ENCODE peak calls at places on chromosomes 12 and 14, in nine cellular contexts. E, C, I, M, Y, N, V, S and Z are unnamed samples. For H3K9me3 and H3K4me1, the result is how much of the 10 kb centered on the place peaks cover.

GRCh38 chr12:46904406-46905240 is 78.8 kb upstream of the SLC38A4 start:
- DNase-seq in E (no peak), I (no peak), Y (peak), S (no peak), N (no peak), M (no peak), V (no peak), C (no peak), Z (peak)

GRCh38 chr12:73678335-73678734 is 859.3 kb upstream of the ATXN7L3B start:
- DNase-seq in E (no peak), V (no peak), I (no peak), M (no peak), Y (no peak), N (no peak), S (no peak), C (no peak), Z (no peak)

GRCh38 chr12:84627582-84627981 is 285.0 kb downstream of the SLC6A15 start:
- DNase-seq in V (no peak), N (no peak), C (no peak), M (no peak), S (no peak), I (no peak), Y (no peak), E (no peak), Z (no peak)

GRCh38 chr14:22276913-22277816 is 311.9 kb downstream of the DAD1 start:
- DNase-seq in M (no peak), S (no peak), E (no peak), C (no peak), V (no peak), N (no peak), Y (peak), I (no peak), Z (no peak)

GRCh38 chr14:78074546-78074945 is 95.6 kb upstream of the NRXN3 start:
- DNase-seq in S (no peak), N (no peak), Y (no peak), I (no peak), E (no peak), V (no peak), C (no peak), M (no peak), Z (no peak)

GRCh38 chr14:80275208-80275850 is 64.0 kb upstream of the DIO2 start:
- DNase-seq in S (no peak), E (no peak), V (no peak), M (no peak), C (no peak), N (no peak), I (no peak), Y (peak), Z (no peak)

GRCh38 chr14:89521988-89522387 is 105.0 kb upstream of the FOXN3 start:
- DNase-seq in C (no peak), E (no peak), V (no peak), S (no peak), N (no peak), M (no peak), Y (no peak), I (no peak), Z (no peak)

GRCh38 chr12:112906712-112907414 is at the start of gene OAS1:
- DNase-seq in I (peak), E (no peak), C (peak), Y (peak), M (no peak), V (peak), S (peak), N (no peak), Z (no peak)

DNA sequence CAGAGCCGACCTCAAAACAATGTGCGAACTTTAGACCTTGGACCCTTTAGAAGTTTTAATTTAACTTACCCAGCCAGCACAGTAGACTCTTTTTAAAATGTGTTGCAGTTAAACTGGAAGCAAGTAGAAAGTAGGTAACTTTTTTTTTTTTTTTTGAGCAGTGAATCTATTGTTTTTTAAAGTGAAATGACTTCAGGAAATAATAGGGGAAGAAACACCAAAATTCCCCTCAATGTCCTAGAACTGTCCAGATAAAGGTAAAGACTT is 1.1 kb upstream of the ATXN2 start:
- DNase-seq in Y (no peak), M (no peak), C (no peak), E (no peak), I (no peak), S (no peak), N (no peak), V (no peak), Z (no peak)
- H3K4me3 ChIP-seq in Y (peak), M (peak), C (peak), E (no peak), I (peak), S (peak), N (peak), V (peak), Z (peak)

DNA sequence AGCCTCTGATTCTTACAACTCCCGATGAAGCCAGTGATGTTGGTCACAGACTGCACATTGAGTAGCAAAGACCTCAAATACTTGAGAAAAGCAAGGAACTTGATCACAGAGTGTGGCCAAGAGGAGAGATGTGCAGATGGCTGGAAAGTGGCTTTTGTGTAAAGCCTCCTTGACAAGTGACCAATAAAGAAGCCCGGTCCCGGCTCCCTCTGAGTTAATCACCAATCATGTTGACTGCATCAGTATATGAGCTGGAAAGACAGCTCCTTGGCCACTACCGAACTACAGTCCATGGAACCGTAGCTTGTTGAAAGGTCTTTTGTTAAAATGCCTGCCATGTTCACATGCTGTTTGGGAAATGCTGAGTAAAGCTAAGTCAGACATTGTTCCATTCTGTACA is 23.7 kb upstream of the SERPINA6 start:
- DNase-seq in S (no peak), V (no peak), E (no peak), N (no peak), I (no peak), C (no peak), Y (no peak), M (no peak), Z (no peak)
- H3K9me3 ChIP-seq in S (under half), V (under half), E (under half), N (under half), I (under half), C (under half), Y (under half), M (under half), Z (under half)

GRCh38 chr14:45373877-45374276 is 120.9 kb upstream of the MIS18BP1 start:
- DNase-seq in I (no peak), V (no peak), E (no peak), S (no peak), M (no peak), C (no peak), Y (no peak), N (no peak), Z (no peak)
- H3K4me1 ChIP-seq in I (under half), V (under half), E (under half), S (under half), M (under half), C (under half), Y (under half), N (under half), Z (under half)

DNA sequence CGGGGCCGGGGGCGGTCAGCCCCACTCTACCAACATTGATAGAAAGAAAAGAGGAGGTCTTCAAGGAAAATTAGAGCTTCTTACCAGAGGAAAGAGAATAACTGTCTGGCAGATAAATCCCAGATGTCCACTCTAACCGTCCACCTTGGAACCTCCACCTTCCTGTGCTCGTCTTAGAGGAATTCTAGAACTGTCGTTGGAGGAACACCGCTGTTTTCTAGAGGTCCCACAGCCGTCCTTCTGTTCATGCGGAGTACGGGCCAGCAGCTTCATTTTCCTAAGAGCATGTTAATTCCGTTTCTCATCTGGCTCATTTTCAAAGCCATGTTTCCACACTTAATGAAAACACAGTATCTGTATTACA is 107.9 kb upstream of the ESRRB start:
- DNase-seq in V (no peak), C (no peak), E (no peak), N (no peak), M (no peak), Y (no peak), I (no peak), S (no peak), Z (no peak)
- H3K4me3 ChIP-seq in V (no peak), C (peak), E (no peak), N (no peak), M (peak), Y (peak), I (peak), S (peak), Z (no peak)

GRCh38 chr12:126770188-126770587 is 1496.8 kb upstream of the TMEM132C start:
- DNase-seq in E (no peak), M (no peak), I (no peak), V (no peak), C (no peak), Y (no peak), S (no peak), N (no peak), Z (no peak)

GRCh38 chr12:126768517-126768916 is 1498.5 kb upstream of the TMEM132C start:
- DNase-seq in N (no peak), M (no peak), V (peak), I (no peak), C (no peak), Y (no peak), E (no peak), S (no peak), Z (no peak)

GRCh38 chr12:126772171-126772864 is 1494.7 kb upstream of the TMEM132C start:
- DNase-seq in N (peak), I (no peak), E (no peak), Y (peak), M (no peak), S (no peak), V (peak), C (no peak), Z (no peak)

GRCh38 chr12:126763359-126763758 is 1503.6 kb upstream of the TMEM132C start:
- DNase-seq in I (no peak), E (no peak), V (no peak), N (no peak), Y (no peak), C (no peak), S (no peak), M (no peak), Z (no peak)

GRCh38 chr12:126767334-126767733 is 1499.6 kb upstream of the TMEM132C start:
- DNase-seq in S (no peak), V (no peak), I (no peak), M (no peak), Y (no peak), E (no peak), N (no peak), C (no peak), Z (no peak)
- H3K9me3 ChIP-seq in S (under half), V (under half), I (under half), M (under half), Y (under half), E (half or more), N (under half), C (under half), Z (under half)

DNA sequence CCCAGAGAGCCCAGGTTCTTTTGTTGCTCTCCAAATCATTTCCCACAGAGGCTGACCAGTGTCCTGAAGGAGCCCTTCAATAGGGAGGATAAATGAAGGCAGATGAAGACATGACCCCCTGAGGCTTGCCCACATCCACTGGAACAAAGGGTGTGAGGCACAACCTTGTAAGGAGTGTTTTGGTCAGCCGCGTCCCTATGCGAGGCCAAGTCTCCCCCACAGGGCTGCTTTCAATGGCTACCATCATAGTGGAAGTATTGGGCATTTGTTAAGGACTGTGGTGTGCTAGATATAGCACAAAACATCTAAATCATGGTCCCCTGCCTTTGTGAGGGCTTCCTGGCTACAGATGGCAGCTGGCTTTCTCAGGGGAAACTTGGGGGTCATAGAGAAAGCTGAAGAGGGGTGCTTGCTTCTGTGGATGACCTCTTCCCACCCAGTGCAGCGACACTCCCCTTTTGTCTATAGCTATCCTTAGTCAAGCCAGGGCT is 315.9 kb downstream of the ZFP36L1 start:
- DNase-seq in S (no peak), C (no peak), N (no peak), I (no peak), M (no peak), V (no peak), E (no peak), Y (no peak), Z (no peak)
- H3K4me1 ChIP-seq in S (under half), C (under half), N (under half), I (half or more), M (under half), V (under half), E (under half), Y (under half), Z (under half)

GRCh38 chr14:99609245-99610117 is 5.5 kb upstream of the CCDC85C start:
- DNase-seq in I (no peak), E (no peak), M (no peak), C (no peak), Y (peak), V (no peak), N (no peak), S (no peak), Z (no peak)

GRCh38 chr14:99611639-99612038 is 7.6 kb upstream of the CCDC85C start:
- DNase-seq in Y (no peak), S (no peak), V (no peak), C (no peak), N (no peak), I (no peak), E (no peak), M (no peak), Z (no peak)

GRCh38 chr14:99615497-99616245 is 11.7 kb upstream of the CCDC85C start:
- DNase-seq in S (no peak), E (no peak), C (peak), N (no peak), M (no peak), I (no peak), V (no peak), Y (no peak), Z (no peak)

GRCh38 chr14:99612065-99612736 is 8.2 kb upstream of the CCDC85C start:
- DNase-seq in C (no peak), E (no peak), S (no peak), Y (no peak), N (no peak), V (no peak), M (no peak), I (no peak), Z (no peak)

GRCh38 chr14:99612737-99613330 is 8.8 kb upstream of the CCDC85C start:
- DNase-seq in N (no peak), V (no peak), E (no peak), S (no peak), C (no peak), Y (peak), M (no peak), I (no peak), Z (no peak)
- H3K4me3 ChIP-seq in N (no peak), V (no peak), E (no peak), S (no peak), C (no peak), Y (no peak), M (no peak), I (no peak), Z (no peak)

DNA sequence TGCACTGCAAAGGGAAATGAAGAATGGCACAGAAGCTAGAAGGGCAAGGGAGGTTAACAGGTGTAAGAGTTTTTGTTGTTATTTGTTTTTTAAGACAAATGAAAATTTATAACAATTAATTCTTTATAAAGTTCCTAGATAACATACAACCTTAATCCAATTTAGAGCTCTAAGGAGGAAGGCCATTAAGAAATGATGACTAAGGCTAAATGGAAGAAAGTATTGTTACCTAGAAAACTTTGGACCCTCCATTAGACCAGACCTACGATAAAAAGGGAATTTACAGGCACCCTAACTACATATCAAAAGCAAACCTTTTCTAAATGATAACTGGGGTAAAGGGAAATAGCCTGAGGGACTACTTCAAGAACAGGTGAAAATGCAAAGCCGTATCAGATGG is 130.8 kb downstream of the PRKD1 start:
- DNase-seq in N (no peak), E (no peak), I (no peak), M (no peak), C (no peak), V (no peak), S (no peak), Y (no peak), Z (no peak)
- H3K9me3 ChIP-seq in N (under half), E (under half), I (under half), M (under half), C (under half), V (under half), S (under half), Y (under half), Z (under half)

GRCh38 chr12:108854055-108854452 is 3.3 kb downstream of the SSH1 start:
- DNase-seq in N (no peak), S (peak), Y (peak), M (no peak), V (no peak), I (no peak), E (no peak), C (peak), Z (peak)
- H3K4me1 ChIP-seq in N (under half), S (half or more), Y (under half), M (half or more), V (under half), I (under half), E (under half), C (under half), Z (half or more)

DNA sequence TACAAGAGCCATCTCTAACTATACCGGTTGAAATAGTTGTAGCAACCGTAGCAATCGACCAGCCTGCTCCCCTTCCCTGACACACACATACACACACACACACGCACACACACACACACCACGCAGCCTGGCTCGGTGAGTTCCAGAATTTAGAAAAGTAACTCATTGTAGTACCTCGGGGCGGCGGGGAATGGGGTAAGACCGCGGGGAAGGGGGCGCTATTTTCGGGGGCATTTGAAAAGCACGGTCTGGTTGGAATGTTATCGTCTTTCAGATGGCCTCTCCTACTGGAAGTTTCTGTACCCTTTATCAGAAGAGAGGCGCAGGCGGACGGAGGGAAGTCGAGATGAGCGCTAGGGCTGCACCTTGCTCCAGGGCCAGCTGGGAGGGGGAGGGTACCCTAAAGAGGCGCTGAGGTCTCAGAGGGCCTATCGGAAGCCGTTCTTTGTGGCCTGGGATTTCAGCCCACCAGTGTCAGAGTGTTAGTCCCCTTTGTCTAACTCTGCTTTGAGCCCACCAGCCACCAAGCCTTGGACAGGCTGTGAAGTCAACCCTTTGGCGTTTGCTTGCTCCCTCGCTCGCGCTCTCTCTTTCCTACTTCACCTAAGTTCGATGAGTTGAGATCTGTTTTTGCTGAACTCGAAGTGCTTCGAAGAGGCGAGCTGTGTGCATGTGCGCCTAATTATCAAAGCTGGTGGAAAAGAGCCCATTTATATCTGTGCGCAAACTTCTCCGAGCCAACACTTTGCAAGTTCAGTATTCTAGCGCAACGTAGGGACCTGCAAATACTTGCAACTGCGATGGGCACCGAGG is 844 bp downstream of the COL2A1 start:
- DNase-seq in E (no peak), C (no peak), V (peak), M (no peak), S (no peak), N (no peak), I (peak), Y (no peak), Z (no peak)
- H3K4me3 ChIP-seq in E (no peak), C (no peak), V (peak), M (peak), S (peak), N (peak), I (peak), Y (no peak), Z (no peak)